ENCODE peak calls at places on chromosomes 16 and 17, in five cellular contexts. One of them, this sample, is unnamed.

GRCh38 chr16:59060212-59060611 is 326.1 kb upstream of the GOT2 start:
- DNase-seq in prostate gland: no peak
- DNase-seq in AG20443: peak; percentile 49
- DNase-seq in NCI-H1930: no peak
- DNase-seq in activated B cell treated with CpG ODN at 0.5 μM for 24 hours: no peak
- DNase-seq in this sample: no peak

GRCh38 chr16:9480503-9480902 is 389.1 kb downstream of the HAPSTR1 start:
- DNase-seq in NCI-H1930: no peak
- DNase-seq in activated B cell treated with CpG ODN at 0.5 μM for 24 hours: no peak
- DNase-seq in prostate gland: no peak
- DNase-seq in AG20443: no peak
- DNase-seq in this sample: no peak

GRCh38 chr16:11100239-11100750 is 155.7 kb downstream of the SOCS1 start:
- DNase-seq in prostate gland: no peak
- DNase-seq in AG20443: peak; percentile 91
- DNase-seq in activated B cell treated with CpG ODN at 0.5 μM for 24 hours: no peak
- DNase-seq in NCI-H1930: no peak
- DNase-seq in this sample: no peak

GRCh38 chr16:85330694-85331188 is 218.5 kb upstream of the CIBAR2 start:
- DNase-seq in NCI-H1930: peak; percentile 16
- DNase-seq in prostate gland: peak; percentile 23
- DNase-seq in AG20443: peak; percentile 90
- DNase-seq in activated B cell treated with CpG ODN at 0.5 μM for 24 hours: no peak
- DNase-seq in this sample: no peak

GRCh38 chr16:8634991-8635736 is 13.7 kb downstream of the METTL22 start:
- DNase-seq in prostate gland: no peak
- DNase-seq in activated B cell treated with CpG ODN at 0.5 μM for 24 hours: no peak
- DNase-seq in AG20443: no peak
- DNase-seq in NCI-H1930: no peak
- DNase-seq in this sample: no peak

GRCh38 chr17:64008830-64009229 is 10.7 kb downstream of the PRR29 start:
- DNase-seq in activated B cell treated with CpG ODN at 0.5 μM for 24 hours: no peak
- DNase-seq in prostate gland: no peak
- DNase-seq in NCI-H1930: no peak
- DNase-seq in AG20443: peak; percentile 7
- DNase-seq in this sample: no peak

GRCh38 chr16:80569440-80570105 is 28.8 kb downstream of the DYNLRB2 start:
- DNase-seq in activated B cell treated with CpG ODN at 0.5 μM for 24 hours: no peak
- DNase-seq in AG20443: peak; percentile 18
- DNase-seq in NCI-H1930: no peak
- DNase-seq in prostate gland: no peak
- DNase-seq in this sample: no peak

GRCh38 chr17:1684307-1685189 is at the start of gene PRPF8:
- DNase-seq in prostate gland: peak; percentile 98
- DNase-seq in NCI-H1930: peak; percentile 97
- DNase-seq in activated B cell treated with CpG ODN at 0.5 μM for 24 hours: peak; percentile 95
- DNase-seq in AG20443: peak; percentile 99
- DNase-seq in this sample: peak; percentile 98

GRCh38 chr17:82107341-82107860 is 9.4 kb upstream of the FASN start:
- DNase-seq in activated B cell treated with CpG ODN at 0.5 μM for 24 hours: no peak
- DNase-seq in NCI-H1930: no peak
- DNase-seq in prostate gland: no peak
- DNase-seq in AG20443: no peak
- DNase-seq in this sample: no peak

This sample was measured in stimulated activated naive B cell treated with anti-CD40 and anti-IgM and Interleukin-4, amounts not matched to agents 10 μg/mL and 1 μg/mL and 100 μg/mL, for 72 hours.